ENCODE peak calls at places on chromosomes 5 and 9, in seven cellular contexts. D, L, K, B, H, J and P are unnamed samples.

GRCh38 chr9:122091682-122092592 is 1.2 kb downstream of the TTLL11 start:
- DNase-seq in D (no peak), L (no peak), K (no peak), B (no peak), H (no peak), J (peak), P (no peak)

GRCh38 chr9:124292696-124293593 is 35.2 kb downstream of the NEK6 start:
- DNase-seq in D (no peak), L (no peak), K (no peak), B (no peak), H (no peak), J (no peak), P (no peak)

GRCh38 chr5:62698756-62699155 is 120.1 kb downstream of the LRRC70 start:
- DNase-seq in D (no peak), L (no peak), K (no peak), B (no peak), H (no peak), J (no peak), P (no peak)

GRCh38 chr5:75668988-75669760 is 48.1 kb downstream of the POC5 start:
- DNase-seq in D (no peak), L (no peak), K (peak), B (no peak), H (peak), J (no peak), P (no peak)

GRCh38 chr9:131773911-131774379 is 34.1 kb upstream of the RAPGEF1 start:
- DNase-seq in D (no peak), L (no peak), K (peak), B (peak), H (peak), J (no peak), P (no peak)

GRCh38 chr9:136474974-136475865 is 7.6 kb downstream of the SEC16A start:
- DNase-seq in D (no peak), L (no peak), K (no peak), B (no peak), H (no peak), J (no peak), P (no peak)

GRCh38 chr5:138664276-138664943 is 88.8 kb upstream of the CTNNA1 start:
- DNase-seq in D (no peak), L (no peak), K (peak), B (no peak), H (peak), J (no peak), P (no peak)

GRCh38 chr5:137344723-137345322 is 154.3 kb downstream of the SPOCK1 start:
- DNase-seq in D (no peak), L (no peak), K (peak), B (peak), H (peak), J (no peak), P (no peak)

GRCh38 chr5:96287181-96287580 is 145.9 kb downstream of the PCSK1 start:
- DNase-seq in D (no peak), L (no peak), K (no peak), B (no peak), H (no peak), J (no peak), P (no peak)

DNA sequence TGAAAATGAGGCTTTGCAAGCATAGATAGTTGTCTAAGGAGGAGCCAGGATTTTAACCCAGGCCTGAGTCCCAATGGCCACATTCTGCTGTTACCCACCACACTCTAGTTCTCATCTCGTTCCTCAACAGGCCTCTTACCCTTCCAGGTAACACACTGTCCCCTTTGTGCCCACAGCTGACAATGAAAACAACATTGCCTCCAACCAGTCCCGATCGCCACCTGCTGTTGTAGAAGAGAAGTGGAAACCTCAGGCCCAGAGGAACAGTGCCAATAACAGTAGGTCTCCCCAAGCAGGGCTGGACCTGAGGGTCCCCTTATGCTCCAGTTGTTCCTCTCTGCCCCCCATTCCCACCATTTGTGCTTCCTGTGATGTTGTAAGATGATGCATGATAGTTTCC is 30.4 kb downstream of the AMBP start:
- DNase-seq in D (no peak), L (no peak), K (no peak), B (no peak), H (peak), J (peak), P (no peak)
- TF ChIP-seq CTCF in D (no peak), L (no peak), K (peak), B (peak), H (no peak), J (no peak), P (peak)

GRCh38 chr5:31664566-31664965 is 25.6 kb downstream of the PDZD2 start:
- DNase-seq in D (no peak), L (no peak), K (peak), B (no peak), H (peak), J (no peak), P (no peak)
- TF ChIP-seq CTCF in D (no peak), L (no peak), K (no peak), B (peak), H (no peak), J (no peak), P (peak)

GRCh38 chr5:74594172-74595040 is 46.1 kb downstream of the ENC1 start:
- DNase-seq in D (no peak), L (no peak), K (no peak), B (no peak), H (no peak), J (no peak), P (no peak)

GRCh38 chr5:74595143-74595915 is 45.2 kb downstream of the ENC1 start:
- DNase-seq in D (no peak), L (no peak), K (no peak), B (no peak), H (no peak), J (no peak), P (no peak)

GRCh38 chr5:74598731-74599624 is 41.5 kb downstream of the ENC1 start:
- DNase-seq in D (no peak), L (no peak), K (no peak), B (no peak), H (no peak), J (no peak), P (no peak)

DNA sequence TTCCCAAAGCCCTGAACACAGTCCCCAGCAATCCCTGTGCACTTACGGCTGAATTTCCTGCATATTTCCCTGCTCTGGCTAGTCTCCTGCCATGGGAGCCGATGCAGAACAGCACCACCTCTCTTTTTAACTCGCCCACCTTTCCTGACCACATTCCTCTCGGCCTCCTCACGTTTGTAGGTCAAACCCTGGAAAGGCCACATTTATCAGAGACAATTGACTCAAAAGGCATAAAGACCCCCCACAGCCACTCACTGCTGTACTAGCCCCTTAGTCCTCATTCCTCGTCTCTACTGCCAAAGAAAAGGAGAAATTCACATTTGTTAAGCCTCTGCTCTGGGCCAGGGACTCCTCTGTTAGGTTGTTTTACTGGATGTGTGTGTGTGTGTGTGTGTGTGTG is 43.6 kb downstream of the ENC1 start:
- DNase-seq in D (no peak), L (no peak), K (no peak), B (no peak), H (no peak), J (no peak), P (no peak)
- TF ChIP-seq CTCF in D (no peak), L (no peak), K (no peak), B (no peak), H (no peak), J (no peak), P (no peak)

GRCh38 chr5:10734050-10734709 is 26.9 kb downstream of the DAP start:
- DNase-seq in D (no peak), L (no peak), K (no peak), B (no peak), H (no peak), J (no peak), P (no peak)

GRCh38 chr5:10733426-10733825 is 27.6 kb downstream of the DAP start:
- DNase-seq in D (no peak), L (no peak), K (no peak), B (no peak), H (no peak), J (no peak), P (no peak)

GRCh38 chr5:10734832-10735231 is 26.2 kb downstream of the DAP start:
- DNase-seq in D (no peak), L (no peak), K (no peak), B (no peak), H (no peak), J (no peak), P (no peak)

GRCh38 chr5:10729320-10730133 is 31.5 kb downstream of the DAP start:
- DNase-seq in D (no peak), L (no peak), K (no peak), B (no peak), H (no peak), J (no peak), P (no peak)

DNA sequence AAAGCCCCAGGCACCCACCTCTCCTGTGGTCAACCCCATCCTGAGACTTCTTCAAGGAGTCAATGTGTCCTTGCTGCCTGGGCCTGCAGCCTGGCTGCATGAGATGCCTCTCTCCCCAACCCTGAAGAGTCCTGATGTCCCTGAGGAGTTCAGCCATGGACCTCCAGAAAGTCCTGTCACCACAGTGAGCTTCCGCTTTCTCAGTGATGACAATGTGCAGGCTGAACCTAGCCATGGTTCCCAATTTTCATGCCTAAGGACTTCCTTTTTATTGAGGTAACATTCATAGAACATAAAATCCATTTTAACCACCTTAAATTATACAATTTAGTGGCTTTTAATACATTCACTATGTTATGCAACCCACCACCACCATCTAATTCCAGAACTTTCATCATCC is 29.1 kb downstream of the DAP start:
- DNase-seq in D (no peak), L (no peak), K (no peak), B (no peak), H (no peak), J (no peak), P (no peak)
- TF ChIP-seq CTCF in D (no peak), L (no peak), K (no peak), B (no peak), H (no peak), J (no peak), P (no peak)

DNA sequence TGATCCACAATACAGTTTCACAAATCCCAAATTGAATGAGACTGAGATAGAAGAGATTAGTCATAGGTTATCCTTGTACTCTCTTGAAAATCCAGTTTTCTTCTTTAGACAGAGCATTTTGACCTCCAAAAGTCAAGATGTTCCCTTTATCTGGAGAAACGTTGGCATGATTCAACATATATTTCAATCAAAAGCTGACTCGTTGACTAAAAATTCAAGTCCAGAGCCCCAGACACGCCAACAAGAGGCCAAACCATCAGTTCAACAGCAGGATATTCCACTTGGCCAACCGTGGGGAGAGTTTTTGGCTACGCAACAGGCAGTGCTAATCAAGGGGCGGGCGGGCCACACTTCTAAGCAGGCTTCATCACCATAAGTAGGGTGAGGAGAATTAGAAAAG is 119.2 kb downstream of the SLIT3 start:
- DNase-seq in D (no peak), L (no peak), K (peak), B (no peak), H (no peak), J (no peak), P (no peak)
- TF ChIP-seq CTCF in D (no peak), L (no peak), K (no peak), B (no peak), H (no peak), J (no peak), P (no peak)

DNA sequence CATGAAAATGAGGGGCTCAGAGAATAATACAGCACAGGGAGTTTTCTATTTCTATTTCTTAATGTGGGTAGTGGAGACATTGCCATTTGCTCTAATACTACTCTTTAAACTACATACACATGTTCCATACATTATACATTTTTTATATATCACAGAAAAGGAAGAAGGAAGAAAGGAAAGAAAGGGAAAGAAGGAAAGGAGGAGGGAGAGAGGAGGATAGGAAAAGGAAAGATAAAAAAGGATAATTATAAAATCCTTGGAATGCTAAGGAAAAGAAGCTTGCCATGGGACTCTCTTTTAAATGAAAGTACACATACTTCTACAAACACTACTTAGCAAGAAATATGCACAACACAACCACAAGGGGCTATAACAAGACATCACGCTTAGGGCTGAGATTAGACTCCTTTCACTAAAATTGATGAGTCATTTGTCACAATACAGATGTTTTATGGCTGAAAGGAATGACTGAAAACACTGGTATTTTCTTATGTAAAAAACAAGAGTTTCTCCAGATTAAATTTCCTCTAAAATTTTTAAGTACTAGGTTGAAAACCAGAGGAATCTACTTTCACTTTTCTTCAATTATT is 219.8 kb downstream of the ARL15 start:
- DNase-seq in D (no peak), L (no peak), K (peak), B (no peak), H (peak), J (no peak), P (no peak)
- TF ChIP-seq CTCF in D (no peak), L (no peak), K (peak), B (peak), H (no peak), J (no peak), P (no peak)

GRCh38 chr5:145902421-145902820 is 29.6 kb upstream of the GRXCR2 start:
- DNase-seq in D (no peak), L (no peak), K (no peak), B (no peak), H (no peak), J (no peak), P (no peak)

GRCh38 chr5:145906401-145906800 is 30.0 kb upstream of the SH3RF2 start:
- DNase-seq in D (no peak), L (no peak), K (no peak), B (no peak), H (no peak), J (no peak), P (no peak)

GRCh38 chr5:145903862-145904261 is 31.0 kb upstream of the GRXCR2 start:
- DNase-seq in D (no peak), L (no peak), K (no peak), B (no peak), H (peak), J (no peak), P (no peak)

GRCh38 chr5:145904743-145905142 is 31.6 kb upstream of the SH3RF2 start:
- DNase-seq in D (no peak), L (no peak), K (no peak), B (no peak), H (no peak), J (no peak), P (no peak)

GRCh38 chr5:145903113-145903512 is 30.3 kb upstream of the GRXCR2 start:
- DNase-seq in D (no peak), L (no peak), K (no peak), B (no peak), H (no peak), J (no peak), P (no peak)
- TF ChIP-seq CTCF in D (no peak), L (no peak), K (peak), B (peak), H (peak), J (no peak), P (no peak)